ENCODE peak calls at places on chromosomes 4 and X, in nine cellular contexts. H is activated B cell treated with CpG ODN at 0.5 μM for 24 hours, L is HCT116, O is BJ, A is mucosa of descending colon, T is tibial nerve, M is K562, U is neural progenitor cell, P is IMR-90. W is an unnamed sample.
A peak's percentile ranks its signal among the peaks of the same experiment; 100 is the strongest.

GRCh38 chrX:40068048-40068447 is 29.7 kb downstream of the BCOR start:
- DNase-seq in U (no peak), T (no peak), O (no peak), P (no peak), H (no peak), M (no peak), A (no peak), L (no peak), W (no peak)

GRCh38 chr4:45944000-45944399 is 179.9 kb downstream of the GABRG1 start:
- DNase-seq in U (no peak), H (no peak), O (no peak), M (no peak), L (no peak), P (no peak), A (no peak), T (no peak), W (no peak)

GRCh38 chr4:126530996-126531585 is 1101.7 kb upstream of the INTU start:
- DNase-seq in A (no peak), U (no peak), H (no peak), O (no peak), T (no peak), M (no peak), P (peak; percentile 2), L (no peak), W (no peak)

GRCh38 chr4:141275834-141276233 is 55.1 kb downstream of the ZNF330 start:
- DNase-seq in H (no peak), P (peak; percentile 94), T (no peak), A (no peak), L (no peak), U (no peak), M (no peak), O (peak; percentile 92), W (no peak)

GRCh38 chr4:124203613-124204284 is 508.8 kb downstream of the ANKRD50 start:
- DNase-seq in M (no peak), H (no peak), L (no peak), U (no peak), A (no peak), P (peak; percentile 85), T (no peak), O (peak; percentile 68), W (no peak)

GRCh38 chr4:139889901-139890300 is 224.3 kb downstream of the MGST2 start:
- DNase-seq in H (no peak), M (no peak), A (no peak), P (no peak), U (no peak), T (no peak), L (no peak), O (no peak), W (no peak)

GRCh38 chr4:55397024-55397520 is 1.3 kb downstream of the TMEM165 start:
- DNase-seq in H (no peak), T (no peak), L (no peak), P (no peak), U (no peak), M (no peak), O (no peak), A (no peak), W (no peak)

GRCh38 chr4:72314869-72315268 is 254.2 kb downstream of the ADAMTS3 start:
- DNase-seq in P (peak; percentile 76), H (no peak), T (peak; percentile 19), L (no peak), A (no peak), U (no peak), M (no peak), O (no peak), W (no peak)

GRCh38 chr4:3498407-3498806 is 33.8 kb downstream of the LRPAP1 start:
- DNase-seq in M (no peak), A (no peak), P (no peak), L (no peak), O (no peak), U (no peak), T (no peak), H (no peak), W (no peak)

GRCh38 chr4:137526681-137527080 is 5.6 kb downstream of the PCDH18 start:
- DNase-seq in A (no peak), T (no peak), L (no peak), O (no peak), U (no peak), H (no peak), P (no peak), M (no peak), W (no peak)

GRCh38 chr4:158541506-158541905 is 19.8 kb downstream of the RXFP1 start:
- DNase-seq in O (no peak), T (no peak), A (no peak), L (no peak), P (no peak), U (no peak), H (no peak), M (no peak), W (no peak)

GRCh38 chr4:159526172-159526571 is 423.3 kb downstream of the RAPGEF2 start:
- DNase-seq in A (no peak), T (no peak), L (no peak), O (no peak), U (no peak), H (no peak), P (no peak), M (no peak), W (peak; percentile 1)

GRCh38 chr4:10577495-10577894 is 107.1 kb downstream of the CLNK start:
- DNase-seq in P (no peak), M (no peak), U (no peak), A (no peak), L (no peak), H (no peak), O (no peak), T (no peak), W (no peak)

GRCh38 chrX:13469963-13470679 is 99.3 kb upstream of the EGFL6 start:
- DNase-seq in H (no peak), P (peak; percentile 75), M (no peak), L (no peak), O (peak; percentile 39), U (no peak), A (no peak), T (no peak), W (no peak)

GRCh38 chr4:153096344-153096743 is 107.9 kb upstream of the TRIM2 start:
- DNase-seq in L (no peak), M (no peak), O (no peak), U (no peak), T (no peak), P (no peak), H (no peak), A (no peak), W (no peak)

GRCh38 chr4:153095448-153096204 is 108.6 kb upstream of the TRIM2 start:
- DNase-seq in L (no peak), U (no peak), O (no peak), A (no peak), P (peak; percentile 12), T (no peak), H (no peak), M (no peak), W (no peak)

GRCh38 chr4:153094435-153094834 is 109.8 kb upstream of the TRIM2 start:
- DNase-seq in A (no peak), O (no peak), T (no peak), P (no peak), M (no peak), L (no peak), U (no peak), H (no peak), W (no peak)

DNA sequence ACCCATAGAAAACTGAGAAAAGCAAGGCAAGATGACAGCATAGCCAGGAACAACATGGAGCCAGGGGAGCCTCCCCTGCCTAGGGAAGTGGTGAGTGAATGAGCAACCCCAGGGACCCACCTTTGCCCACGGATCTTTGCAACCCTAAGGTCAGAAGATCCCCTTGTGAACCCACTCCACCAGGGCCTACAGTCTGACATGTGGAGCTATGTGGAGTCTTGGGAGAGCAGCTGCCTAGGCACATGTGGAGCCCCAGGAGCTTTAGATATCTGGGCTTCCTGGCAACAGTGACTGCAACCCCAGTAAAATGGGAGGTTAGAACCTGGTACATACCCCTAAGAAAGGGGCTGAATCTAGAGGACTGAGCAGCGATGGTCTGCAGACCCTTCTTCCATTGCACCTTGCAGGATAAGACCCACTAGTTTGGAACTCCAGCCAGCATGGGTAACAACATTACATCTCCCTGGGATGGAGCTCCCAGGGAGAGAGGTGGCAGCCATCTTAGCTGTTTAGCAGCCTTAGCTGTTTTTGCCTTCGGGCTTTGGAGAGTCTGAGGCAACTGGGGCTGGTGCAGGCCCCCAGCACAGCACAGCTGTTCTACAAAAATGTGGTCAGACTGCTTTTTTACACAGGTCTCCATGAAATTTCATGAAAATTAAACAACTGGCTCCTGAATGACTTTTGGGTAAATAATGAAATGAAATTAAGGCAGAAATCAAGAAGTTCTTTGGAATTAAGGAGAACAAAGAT is 104.7 kb upstream of the TRIM2 start:
- DNase-seq in O (no peak), A (no peak), M (no peak), L (no peak), U (no peak), T (no peak), P (no peak), H (no peak), W (no peak)
- TF ChIP-seq CTCF in O (no peak), A (no peak), M (no peak), L (no peak), U (no peak), T (no peak), P (no peak), H (no peak), W (no peak)

GRCh38 chr4:106314960-106315359 is 1.0 kb downstream of the TBCK start:
- DNase-seq in T (no peak), L (no peak), A (no peak), M (no peak), U (no peak), H (no peak), P (no peak), O (no peak), W (no peak)
- TF ChIP-seq CTCF in T (no peak), L (no peak), A (no peak), M (no peak), U (no peak), H (no peak), P (no peak), O (no peak), W (no peak)

DNA sequence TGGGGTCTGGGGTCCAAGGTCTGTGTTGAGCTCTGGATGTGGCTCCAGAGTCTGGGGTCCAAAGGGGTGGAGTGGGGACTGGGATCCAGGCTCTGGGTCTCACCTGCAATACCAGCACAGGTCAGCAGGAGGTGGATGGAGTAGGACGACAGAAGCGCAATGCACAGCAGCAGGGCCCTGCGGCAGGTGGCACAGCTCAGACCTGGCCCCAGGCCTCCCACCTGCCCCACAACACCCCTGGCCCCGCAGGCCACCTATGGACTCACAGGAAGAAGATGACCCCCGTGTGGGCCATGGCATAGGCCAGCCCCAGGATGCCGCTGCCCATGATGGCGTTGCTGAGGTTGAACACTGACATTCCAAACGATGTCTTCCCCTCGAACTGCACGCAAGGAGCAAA is 3.4 kb downstream of the SLC38A5 start:
- DNase-seq in T (no peak), M (peak; percentile 56), U (no peak), H (no peak), A (no peak), P (no peak), O (no peak), L (no peak), W (no peak)
- TF ChIP-seq CTCF in T (no peak), M (peak; percentile 37), U (peak; percentile 21), H (no peak), A (no peak), P (no peak), O (no peak), L (peak; percentile 39), W (peak; percentile 38)

DNA sequence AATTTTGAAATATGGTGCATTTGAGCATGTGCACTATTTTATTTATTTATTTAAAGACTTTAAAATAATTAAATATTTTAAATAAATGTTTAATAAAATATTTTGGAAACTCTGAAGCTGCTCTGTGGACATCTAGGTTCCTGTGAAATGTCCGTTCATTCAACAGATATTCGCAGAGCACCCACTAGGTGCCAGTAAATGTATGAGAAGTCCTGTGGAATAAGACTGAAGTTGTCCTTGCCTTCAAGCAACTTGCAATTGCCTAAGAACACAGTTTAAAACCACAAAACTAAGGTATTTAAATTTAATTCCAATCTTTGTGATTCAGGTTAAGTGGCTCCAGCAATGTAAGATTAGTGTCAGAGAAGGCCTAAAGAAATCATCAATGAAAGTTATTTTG is 306.7 kb downstream of the GBA3 start:
- DNase-seq in O (no peak), A (no peak), U (no peak), H (no peak), M (no peak), P (no peak), L (no peak), T (no peak), W (no peak)
- TF ChIP-seq CTCF in O (no peak), A (no peak), U (peak; percentile 11), H (no peak), M (no peak), P (no peak), L (no peak), T (no peak), W (no peak)

W was measured in Calu3.